ENCODE peak calls at places on chromosomes 7 and 10, in six cellular contexts. O is prostate gland, L is A549, N is cardiac muscle cell, U is fibroblast of lung, S is GM23338. M is an unnamed sample.

GRCh38 chr10:4306871-4307270 is 519.1 kb upstream of the AKR1E2 start:
- DNase-seq in U (no peak), L (no peak), S (no peak), N (peak), O (peak), M (no peak)

GRCh38 chr10:58137813-58138212 is 129.9 kb downstream of the IPMK start:
- DNase-seq in S (no peak), N (no peak), U (no peak), L (no peak), O (no peak), M (no peak)

GRCh38 chr10:61837748-61838055 is 63.8 kb upstream of the ARID5B start:
- DNase-seq in O (no peak), N (no peak), U (peak), L (peak), S (no peak), M (no peak)

GRCh38 chr10:126437661-126438406 is 49.6 kb upstream of the ADAM12 start:
- DNase-seq in N (no peak), U (no peak), L (no peak), O (no peak), S (no peak), M (no peak)

GRCh38 chr7:112056409-112056808 is 149.8 kb downstream of the DOCK4 start:
- DNase-seq in L (peak), S (no peak), N (peak), O (no peak), U (no peak), M (no peak)

GRCh38 chr7:15503603-15504280 is 58.1 kb downstream of the AGMO start:
- DNase-seq in L (no peak), U (peak), S (no peak), O (no peak), N (peak), M (no peak)

GRCh38 chr10:90929179-90929578 is 8.3 kb upstream of the ANKRD1 start:
- DNase-seq in L (no peak), S (no peak), N (no peak), U (no peak), O (no peak), M (no peak)

GRCh38 chr7:70632400-70632799 is 499.5 kb upstream of the GALNT17 start:
- DNase-seq in O (no peak), L (no peak), N (no peak), U (no peak), S (no peak), M (no peak)

GRCh38 chr7:25187932-25188331 is 40.4 kb downstream of the NPVF start:
- DNase-seq in U (no peak), N (no peak), O (no peak), S (peak), L (no peak), M (no peak)

GRCh38 chr10:35626971-35627507 is 15.1 kb downstream of the FZD8 start:
- DNase-seq in N (peak), L (no peak), O (no peak), U (peak), S (no peak), M (no peak)

GRCh38 chr7:98621573-98622482 is 4.7 kb downstream of the NPTX2 start:
- DNase-seq in N (no peak), L (no peak), O (no peak), S (no peak), U (no peak), M (no peak)

GRCh38 chr10:20768849-20769248 is 128.3 kb downstream of the NEBL start:
- DNase-seq in L (no peak), U (peak), O (no peak), N (peak), S (peak), M (peak)

GRCh38 chr10:88851706-88852105 is at the start of gene ANKRD22:
- DNase-seq in O (peak), S (peak), N (peak), U (peak), L (peak), M (peak)

GRCh38 chr7:29987821-29988317 is 1.7 kb downstream of the SCRN1 start:
- DNase-seq in S (peak), N (peak), O (no peak), U (peak), L (peak), M (peak)

GRCh38 chr10:117168135-117168674 is 29.1 kb upstream of the KCNK18 start:
- DNase-seq in U (peak), O (no peak), S (peak), N (peak), L (peak), M (no peak)

GRCh38 chr10:86600296-86600695 is 54.1 kb upstream of the OPN4 start:
- DNase-seq in S (no peak), N (no peak), L (no peak), U (no peak), O (no peak), M (no peak)

GRCh38 chr7:139763330-139763729 is 14.5 kb downstream of the HIPK2 start:
- DNase-seq in N (peak), O (no peak), S (no peak), L (no peak), U (no peak), M (no peak)

GRCh38 chr7:118590107-118590506 is 365.6 kb downstream of the ANKRD7 start:
- DNase-seq in S (peak), N (no peak), L (no peak), O (no peak), U (no peak), M (no peak)

GRCh38 chr7:150432915-150433892 is 17.2 kb upstream of the GIMAP8 start:
- DNase-seq in N (no peak), L (no peak), O (no peak), U (no peak), S (no peak), M (no peak)

GRCh38 chr7:24722386-24723177 is 34.7 kb downstream of the GSDME start:
- DNase-seq in O (no peak), U (peak), N (peak), L (no peak), S (peak), M (no peak)

GRCh38 chr10:119489572-119490326 is 52.8 kb downstream of the RGS10 start:
- DNase-seq in N (peak), U (peak), L (peak), O (no peak), S (peak), M (no peak)

GRCh38 chr10:10293431-10293830 is 724.2 kb upstream of the CELF2 start:
- DNase-seq in O (no peak), L (no peak), U (no peak), N (peak), S (peak), M (no peak)

GRCh38 chr10:58638406-58638805 is 125.7 kb downstream of the BICC1 start:
- DNase-seq in S (no peak), O (no peak), U (peak), N (peak), L (peak), M (no peak)

GRCh38 chr10:48711830-48712229 is 27.2 kb downstream of the WDFY4 start:
- DNase-seq in U (no peak), N (no peak), L (no peak), O (no peak), S (no peak), M (no peak)

GRCh38 chr10:86301971-86302370 is 64.6 kb downstream of the GRID1 start:
- DNase-seq in N (no peak), O (no peak), U (no peak), L (no peak), S (no peak), M (no peak)

GRCh38 chr10:50577681-50578350 is 45.9 kb downstream of the SGMS1 start:
- DNase-seq in U (peak), S (no peak), O (no peak), L (no peak), N (peak), M (peak)

GRCh38 chr10:20105236-20105635 is 289.0 kb downstream of the PLXDC2 start:
- DNase-seq in N (peak), O (peak), S (no peak), L (no peak), U (peak), M (peak)

GRCh38 chr7:155962191-155962967 is 150.1 kb upstream of the SHH start:
- DNase-seq in O (no peak), L (peak), N (peak), U (peak), S (no peak), M (no peak)

GRCh38 chr7:77537595-77538185 is 595 bp downstream of the PTPN12 start:
- DNase-seq in L (peak), S (peak), U (peak), N (peak), O (peak), M (no peak)
- TF ChIP-seq CTCF in L (no peak), S (no peak), U (no peak), N (no peak), O (no peak), M (no peak)

GRCh38 chr10:5710854-5711253 is 26.2 kb downstream of the TASOR2 start:
- DNase-seq in S (no peak), L (no peak), U (no peak), N (no peak), O (no peak), M (no peak)

GRCh38 chr10:5709865-5710264 is 25.2 kb downstream of the TASOR2 start:
- DNase-seq in L (no peak), U (no peak), S (no peak), O (no peak), N (no peak), M (no peak)

GRCh38 chr10:5708356-5708755 is 23.7 kb downstream of the TASOR2 start:
- DNase-seq in S (no peak), U (no peak), O (no peak), N (no peak), L (no peak), M (no peak)

GRCh38 chr10:5711637-5712036 is 27.0 kb downstream of the TASOR2 start:
- DNase-seq in L (no peak), N (peak), O (no peak), S (no peak), U (no peak), M (no peak)
- H3K4me3 ChIP-seq in L (no peak), N (no peak), O (no peak), S (no peak), U (no peak), M (no peak)

GRCh38 chr10:28938745-28939144 is 261.4 kb downstream of the BAMBI start:
- DNase-seq in S (no peak), L (no peak), O (peak), N (no peak), U (peak), M (peak)

GRCh38 chr10:28940158-28940888 is 263.0 kb downstream of the BAMBI start:
- DNase-seq in L (peak), S (no peak), O (no peak), N (no peak), U (no peak), M (no peak)

GRCh38 chr10:28942012-28942411 is 264.7 kb downstream of the BAMBI start:
- DNase-seq in L (no peak), O (no peak), U (no peak), S (no peak), N (no peak), M (no peak)

GRCh38 chr10:28937959-28938358 is 260.6 kb downstream of the BAMBI start:
- DNase-seq in N (no peak), L (no peak), O (no peak), U (no peak), S (no peak), M (no peak)

DNA sequence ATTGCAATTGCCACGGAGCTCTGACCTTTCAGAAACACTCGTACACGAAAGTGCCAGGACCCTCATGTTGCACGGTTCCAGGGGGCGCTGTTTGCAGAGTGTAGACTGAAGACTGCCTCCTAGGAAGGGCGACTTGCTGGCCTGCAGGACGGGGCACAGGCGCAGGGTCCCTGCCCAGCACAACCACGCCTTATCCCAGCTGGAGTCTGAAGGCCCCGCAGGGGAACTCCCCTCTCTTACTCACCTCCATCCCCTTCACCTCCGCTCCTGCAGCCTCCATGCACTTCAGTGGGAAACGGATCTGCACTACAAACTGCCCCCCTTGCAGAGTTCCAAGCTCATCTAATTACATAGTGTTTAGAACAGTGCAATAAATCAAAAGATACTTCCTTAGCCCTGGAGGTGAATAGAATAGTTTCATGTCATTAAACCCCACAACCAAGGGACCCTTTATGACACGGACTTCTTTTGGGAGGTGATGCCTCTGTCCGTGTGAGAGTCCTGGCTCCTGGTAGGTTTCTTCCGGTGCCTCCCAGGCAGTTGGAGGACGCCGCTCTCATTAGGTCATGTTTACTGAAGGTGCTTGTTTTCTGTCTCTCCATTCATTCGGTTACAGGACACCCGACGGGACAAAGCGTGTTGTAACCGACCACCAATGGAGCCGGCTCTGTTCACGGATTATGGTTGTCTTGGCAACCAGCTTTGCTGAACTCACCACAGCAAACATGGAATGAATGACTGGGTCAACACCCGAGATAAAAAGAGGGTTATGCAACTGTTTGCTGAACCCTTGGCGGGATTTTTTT is 262.2 kb downstream of the BAMBI start:
- DNase-seq in S (peak), N (peak), O (peak), L (peak), U (peak), M (no peak)
- TF ChIP-seq CTCF in S (peak), N (peak), O (no peak), L (peak), U (no peak), M (no peak)

GRCh38 chr10:78433722-78434535 is 400.3 kb downstream of the RPS24 start:
- DNase-seq in L (no peak), O (no peak), S (no peak), U (no peak), N (no peak), M (no peak)

GRCh38 chr10:78433063-78433717 is 399.5 kb downstream of the RPS24 start:
- DNase-seq in U (no peak), N (no peak), L (no peak), S (no peak), O (no peak), M (no peak)

GRCh38 chr10:78436223-78436575 is 402.5 kb downstream of the RPS24 start:
- DNase-seq in O (no peak), N (no peak), L (no peak), U (no peak), S (no peak), M (no peak)

GRCh38 chr10:78435484-78436222 is 402.0 kb downstream of the RPS24 start:
- DNase-seq in S (no peak), L (no peak), N (peak), U (no peak), O (no peak), M (no peak)

DNA sequence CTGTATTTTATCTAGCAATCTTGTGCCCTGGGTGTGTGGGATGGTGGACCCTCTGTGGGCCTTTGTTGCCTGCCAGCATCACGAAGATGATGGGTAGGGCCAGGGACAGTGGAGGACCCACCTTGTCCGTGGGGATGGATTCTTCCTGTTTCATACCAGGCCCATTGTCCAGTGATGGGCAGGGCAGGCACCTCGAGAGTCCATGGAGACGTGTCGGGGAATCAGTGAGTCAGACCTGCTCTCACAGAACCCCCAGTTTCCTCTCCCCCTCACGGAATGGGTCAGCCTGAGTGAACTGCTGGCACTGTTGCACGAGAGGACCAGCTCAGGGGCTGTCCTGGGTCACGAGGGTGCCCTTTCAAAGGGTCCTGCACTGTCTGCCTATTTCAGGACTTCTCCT is 401.2 kb downstream of the RPS24 start:
- DNase-seq in U (no peak), O (no peak), N (no peak), S (no peak), L (no peak), M (no peak)
- H3K4me3 ChIP-seq in U (no peak), O (no peak), N (no peak), S (no peak), L (no peak), M (no peak)

DNA sequence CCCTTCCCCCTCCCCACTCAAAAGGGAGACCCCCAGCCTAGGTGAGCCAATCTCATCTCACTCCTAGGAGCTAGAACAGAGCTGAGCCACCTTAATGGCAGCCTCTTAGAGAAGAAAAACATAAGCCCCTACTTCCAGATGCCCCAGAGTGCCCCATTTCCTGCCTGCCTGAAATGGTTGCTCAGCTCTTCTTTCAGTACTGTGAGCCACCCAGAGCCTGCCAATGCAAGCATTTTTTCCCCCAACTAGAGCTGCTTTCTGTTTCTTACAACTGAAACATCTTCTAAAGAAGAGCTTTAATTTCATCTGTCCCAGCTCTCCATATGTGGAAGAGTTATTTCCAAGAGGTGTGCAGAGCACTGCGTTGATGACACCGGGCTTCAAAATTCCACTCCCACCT is 136.7 kb downstream of the PLPP4 start:
- DNase-seq in S (no peak), L (no peak), U (no peak), O (no peak), N (no peak), M (no peak)
- TF ChIP-seq CTCF in S (no peak), L (no peak), U (no peak), O (no peak), N (no peak), M (no peak)

DNA sequence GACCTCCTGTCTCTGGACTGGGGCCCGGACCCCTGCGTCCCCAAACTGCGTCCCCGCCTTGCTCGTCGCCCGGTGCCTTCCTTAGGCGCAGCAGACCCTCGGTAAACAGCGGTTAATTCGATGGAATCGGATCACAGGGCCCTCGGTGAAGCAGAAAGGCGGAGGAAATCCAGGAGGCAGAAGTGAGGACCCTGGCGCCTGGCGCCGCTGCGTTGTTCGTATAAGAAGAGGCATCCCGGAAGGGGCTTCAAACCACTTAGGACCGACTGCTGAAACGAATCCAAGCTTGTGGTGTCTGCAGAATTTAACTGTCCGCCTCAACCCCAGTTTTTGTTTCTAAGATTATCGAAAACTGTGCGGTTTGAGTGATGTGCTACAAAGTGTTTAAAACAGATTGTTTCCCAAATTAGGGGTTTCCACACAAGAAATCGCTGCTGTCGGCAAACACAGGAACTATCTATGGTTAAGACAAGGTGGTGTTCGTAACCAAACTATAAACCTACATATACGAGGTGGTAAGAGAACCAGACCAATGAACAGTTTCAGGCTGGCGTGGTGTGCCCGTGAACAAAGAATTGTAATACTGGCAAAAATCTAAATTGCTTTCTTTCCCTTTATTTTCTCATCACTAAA is 760 bp upstream of the DGKI start:
- DNase-seq in L (no peak), U (peak), N (peak), S (peak), O (no peak), M (no peak)
- H3K4me3 ChIP-seq in L (no peak), U (peak), N (peak), S (peak), O (no peak), M (no peak)

GRCh38 chr7:40810274-40810673 is 675.5 kb downstream of the SUGCT start:
- DNase-seq in O (no peak), U (peak), S (no peak), N (no peak), L (no peak), M (no peak)
- TF ChIP-seq CTCF in O (no peak), U (no peak), S (no peak), N (no peak), L (no peak), M (no peak)

GRCh38 chr10:43323245-43323644 is 48.2 kb upstream of the FXYD4 start:
- DNase-seq in L (no peak), N (no peak), O (no peak), U (no peak), S (no peak), M (no peak)

GRCh38 chr10:43324847-43325246 is 46.6 kb upstream of the FXYD4 start:
- DNase-seq in U (no peak), L (no peak), N (no peak), O (no peak), S (no peak), M (no peak)

GRCh38 chr10:43322769-43323168 is 48.7 kb upstream of the FXYD4 start:
- DNase-seq in O (peak), N (peak), U (peak), L (peak), S (peak), M (no peak)

GRCh38 chr10:43320226-43320625 is 51.2 kb upstream of the FXYD4 start:
- DNase-seq in O (no peak), L (no peak), U (no peak), S (no peak), N (no peak), M (no peak)

GRCh38 chr10:43322321-43322720 is 49.1 kb upstream of the FXYD4 start:
- DNase-seq in L (no peak), U (no peak), N (no peak), O (peak), S (peak), M (no peak)
- H3K4me3 ChIP-seq in L (peak), U (no peak), N (peak), O (peak), S (peak), M (no peak)